ENCODE peak calls at places on chromosomes 7 and 10, in ten cellular contexts. One of them, this sample, is unnamed.

GRCh38 chr10:99854860-99855259 is 72.4 kb downstream of the ABCC2 start:
- DNase-seq in naive thymus-derived CD4-positive, alpha-beta T cell: no peak
- DNase-seq in ovary: peak
- DNase-seq in psoas muscle: no peak
- DNase-seq in iPS DF 6.9: no peak
- DNase-seq in tibial artery: no peak
- DNase-seq in CD4-positive, CD25-positive, alpha-beta regulatory T cell: no peak
- DNase-seq in heart left ventricle: no peak
- DNase-seq in neuronal stem cell: no peak
- DNase-seq in pancreas: no peak
- DNase-seq in this sample: no peak

GRCh38 chr7:117034851-117035462 is 81.7 kb downstream of the ST7 start:
- DNase-seq in naive thymus-derived CD4-positive, alpha-beta T cell: no peak
- DNase-seq in ovary: no peak
- DNase-seq in psoas muscle: no peak
- DNase-seq in iPS DF 6.9: no peak
- DNase-seq in tibial artery: no peak
- DNase-seq in CD4-positive, CD25-positive, alpha-beta regulatory T cell: no peak
- DNase-seq in heart left ventricle: no peak
- DNase-seq in neuronal stem cell: no peak
- DNase-seq in pancreas: no peak
- DNase-seq in this sample: no peak

GRCh38 chr7:133703547-133703946 is 423.6 kb upstream of the LRGUK start:
- DNase-seq in naive thymus-derived CD4-positive, alpha-beta T cell: no peak
- DNase-seq in ovary: no peak
- DNase-seq in psoas muscle: no peak
- DNase-seq in iPS DF 6.9: no peak
- DNase-seq in tibial artery: no peak
- DNase-seq in CD4-positive, CD25-positive, alpha-beta regulatory T cell: no peak
- DNase-seq in heart left ventricle: no peak
- DNase-seq in neuronal stem cell: no peak
- DNase-seq in pancreas: no peak
- DNase-seq in this sample: no peak

GRCh38 chr10:5631936-5632335 is 34.5 kb downstream of the ASB13 start:
- DNase-seq in naive thymus-derived CD4-positive, alpha-beta T cell: no peak
- DNase-seq in ovary: no peak
- DNase-seq in psoas muscle: no peak
- DNase-seq in iPS DF 6.9: no peak
- DNase-seq in tibial artery: peak
- DNase-seq in CD4-positive, CD25-positive, alpha-beta regulatory T cell: no peak
- DNase-seq in heart left ventricle: no peak
- DNase-seq in neuronal stem cell: no peak
- DNase-seq in pancreas: peak
- DNase-seq in this sample: no peak

GRCh38 chr10:131536676-131537075 is 225.2 kb upstream of the TCERG1L start:
- DNase-seq in naive thymus-derived CD4-positive, alpha-beta T cell: no peak
- DNase-seq in ovary: no peak
- DNase-seq in psoas muscle: no peak
- DNase-seq in iPS DF 6.9: no peak
- DNase-seq in tibial artery: no peak
- DNase-seq in CD4-positive, CD25-positive, alpha-beta regulatory T cell: no peak
- DNase-seq in heart left ventricle: no peak
- DNase-seq in neuronal stem cell: no peak
- DNase-seq in pancreas: no peak
- DNase-seq in this sample: no peak

GRCh38 chr7:2660359-2661095 is 27.5 kb upstream of the AMZ1 start:
- DNase-seq in naive thymus-derived CD4-positive, alpha-beta T cell: no peak
- DNase-seq in ovary: peak
- DNase-seq in psoas muscle: no peak
- DNase-seq in iPS DF 6.9: no peak
- DNase-seq in tibial artery: no peak
- DNase-seq in CD4-positive, CD25-positive, alpha-beta regulatory T cell: no peak
- DNase-seq in heart left ventricle: no peak
- DNase-seq in neuronal stem cell: no peak
- DNase-seq in pancreas: no peak
- DNase-seq in this sample: no peak

GRCh38 chr7:26156454-26157365 is 4.7 kb downstream of the NFE2L3 start:
- DNase-seq in naive thymus-derived CD4-positive, alpha-beta T cell: peak
- DNase-seq in ovary: no peak
- DNase-seq in psoas muscle: no peak
- DNase-seq in iPS DF 6.9: no peak
- DNase-seq in tibial artery: no peak
- DNase-seq in CD4-positive, CD25-positive, alpha-beta regulatory T cell: peak
- DNase-seq in heart left ventricle: no peak
- DNase-seq in neuronal stem cell: no peak
- DNase-seq in pancreas: no peak
- DNase-seq in this sample: peak

GRCh38 chr10:76868088-76868949 is 769.3 kb downstream of the KCNMA1 start:
- DNase-seq in naive thymus-derived CD4-positive, alpha-beta T cell: no peak
- DNase-seq in ovary: no peak
- DNase-seq in psoas muscle: no peak
- DNase-seq in iPS DF 6.9: no peak
- DNase-seq in tibial artery: no peak
- DNase-seq in CD4-positive, CD25-positive, alpha-beta regulatory T cell: no peak
- DNase-seq in heart left ventricle: no peak
- DNase-seq in neuronal stem cell: no peak
- DNase-seq in pancreas: no peak
- DNase-seq in this sample: no peak

GRCh38 chr10:32976338-32976737 is 18.3 kb upstream of the ITGB1 start:
- DNase-seq in naive thymus-derived CD4-positive, alpha-beta T cell: no peak
- DNase-seq in ovary: no peak
- DNase-seq in psoas muscle: no peak
- DNase-seq in iPS DF 6.9: no peak
- DNase-seq in tibial artery: no peak
- DNase-seq in CD4-positive, CD25-positive, alpha-beta regulatory T cell: no peak
- DNase-seq in heart left ventricle: no peak
- DNase-seq in neuronal stem cell: no peak
- DNase-seq in pancreas: no peak
- DNase-seq in this sample: no peak

GRCh38 chr7:143924851-143925250 is 10.2 kb upstream of the OR2F2 start:
- DNase-seq in naive thymus-derived CD4-positive, alpha-beta T cell: no peak
- DNase-seq in ovary: no peak
- DNase-seq in psoas muscle: no peak
- DNase-seq in iPS DF 6.9: no peak
- DNase-seq in tibial artery: no peak
- DNase-seq in CD4-positive, CD25-positive, alpha-beta regulatory T cell: no peak
- DNase-seq in heart left ventricle: no peak
- DNase-seq in neuronal stem cell: no peak
- DNase-seq in pancreas: no peak
- DNase-seq in this sample: no peak

GRCh38 chr7:11742496-11742895 is 89.5 kb downstream of the THSD7A start:
- DNase-seq in naive thymus-derived CD4-positive, alpha-beta T cell: no peak
- DNase-seq in ovary: no peak
- DNase-seq in psoas muscle: no peak
- DNase-seq in iPS DF 6.9: no peak
- DNase-seq in tibial artery: no peak
- DNase-seq in CD4-positive, CD25-positive, alpha-beta regulatory T cell: no peak
- DNase-seq in heart left ventricle: no peak
- DNase-seq in neuronal stem cell: no peak
- DNase-seq in pancreas: no peak
- DNase-seq in this sample: no peak

DNA sequence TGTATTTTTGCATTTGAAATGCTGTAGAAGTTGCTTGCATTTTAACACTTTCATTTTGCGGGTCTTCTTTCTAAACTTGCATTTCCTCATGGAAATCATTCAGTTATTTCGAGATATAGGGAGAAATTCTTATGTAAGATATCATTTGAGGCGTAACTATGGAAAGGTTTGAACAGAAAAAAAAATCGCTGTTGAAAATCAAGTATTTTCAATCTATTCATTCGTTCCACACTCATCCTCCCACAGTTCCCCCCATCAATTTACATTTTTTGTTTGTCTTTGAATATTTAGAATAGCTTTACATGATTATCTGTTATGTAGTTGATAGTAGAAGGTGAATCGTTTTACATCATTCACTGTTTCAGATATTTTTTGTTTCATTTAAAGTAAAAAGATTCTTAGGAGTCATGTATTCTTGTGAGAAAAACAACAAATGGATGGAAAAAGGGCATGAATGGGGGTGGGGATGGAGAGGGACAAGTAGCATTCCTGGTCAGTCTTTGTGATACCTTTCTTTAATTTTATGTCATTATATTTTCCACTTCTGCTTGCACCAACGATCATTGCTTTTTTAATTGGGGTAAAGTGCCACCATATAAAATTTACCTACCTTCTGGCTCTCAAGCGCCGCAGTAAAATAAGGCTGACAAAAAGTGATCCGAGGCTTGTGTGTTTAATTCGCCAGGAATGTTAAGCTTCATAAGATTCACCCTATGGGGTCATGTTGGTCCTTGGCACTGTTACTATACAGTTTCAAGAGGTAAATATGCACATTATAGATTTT is 3.2 kb upstream of the SKIDA1 start:
- DNase-seq in naive thymus-derived CD4-positive, alpha-beta T cell: no peak
- DNase-seq in ovary: no peak
- DNase-seq in psoas muscle: no peak
- DNase-seq in iPS DF 6.9: no peak
- DNase-seq in tibial artery: no peak
- DNase-seq in CD4-positive, CD25-positive, alpha-beta regulatory T cell: no peak
- DNase-seq in heart left ventricle: no peak
- DNase-seq in neuronal stem cell: no peak
- DNase-seq in pancreas: no peak
- DNase-seq in this sample: no peak
- H3K4me3 ChIP-seq in naive thymus-derived CD4-positive, alpha-beta T cell: no peak
- H3K4me3 ChIP-seq in ovary: peak
- H3K4me3 ChIP-seq in psoas muscle: peak
- H3K4me3 ChIP-seq in iPS DF 6.9: no peak
- H3K4me3 ChIP-seq in tibial artery: peak
- H3K4me3 ChIP-seq in CD4-positive, CD25-positive, alpha-beta regulatory T cell: no peak
- H3K4me3 ChIP-seq in heart left ventricle: peak
- H3K4me3 ChIP-seq in neuronal stem cell: no peak
- H3K4me3 ChIP-seq in pancreas: peak
- H3K4me3 ChIP-seq in this sample: no peak

GRCh38 chr10:103114876-103115275 is 78.2 kb downstream of the NT5C2 start:
- DNase-seq in naive thymus-derived CD4-positive, alpha-beta T cell: no peak
- DNase-seq in ovary: no peak
- DNase-seq in psoas muscle: no peak
- DNase-seq in iPS DF 6.9: no peak
- DNase-seq in tibial artery: no peak
- DNase-seq in CD4-positive, CD25-positive, alpha-beta regulatory T cell: no peak
- DNase-seq in heart left ventricle: no peak
- DNase-seq in neuronal stem cell: no peak
- DNase-seq in pancreas: no peak
- DNase-seq in this sample: no peak

GRCh38 chr10:103111031-103111917 is 81.8 kb downstream of the NT5C2 start:
- DNase-seq in naive thymus-derived CD4-positive, alpha-beta T cell: no peak
- DNase-seq in ovary: no peak
- DNase-seq in psoas muscle: no peak
- DNase-seq in iPS DF 6.9: no peak
- DNase-seq in tibial artery: no peak
- DNase-seq in CD4-positive, CD25-positive, alpha-beta regulatory T cell: no peak
- DNase-seq in heart left ventricle: no peak
- DNase-seq in neuronal stem cell: no peak
- DNase-seq in pancreas: no peak
- DNase-seq in this sample: no peak

GRCh38 chr10:103111918-103112877 is 80.9 kb downstream of the NT5C2 start:
- DNase-seq in naive thymus-derived CD4-positive, alpha-beta T cell: no peak
- DNase-seq in ovary: no peak
- DNase-seq in psoas muscle: no peak
- DNase-seq in iPS DF 6.9: no peak
- DNase-seq in tibial artery: no peak
- DNase-seq in CD4-positive, CD25-positive, alpha-beta regulatory T cell: no peak
- DNase-seq in heart left ventricle: no peak
- DNase-seq in neuronal stem cell: no peak
- DNase-seq in pancreas: no peak
- DNase-seq in this sample: no peak

GRCh38 chr10:103106556-103106955 is 86.5 kb downstream of the NT5C2 start:
- DNase-seq in naive thymus-derived CD4-positive, alpha-beta T cell: no peak
- DNase-seq in ovary: no peak
- DNase-seq in psoas muscle: no peak
- DNase-seq in iPS DF 6.9: no peak
- DNase-seq in tibial artery: no peak
- DNase-seq in CD4-positive, CD25-positive, alpha-beta regulatory T cell: no peak
- DNase-seq in heart left ventricle: no peak
- DNase-seq in neuronal stem cell: no peak
- DNase-seq in pancreas: no peak
- DNase-seq in this sample: no peak

GRCh38 chr10:103110407-103110806 is 82.7 kb downstream of the NT5C2 start:
- DNase-seq in naive thymus-derived CD4-positive, alpha-beta T cell: no peak
- DNase-seq in ovary: no peak
- DNase-seq in psoas muscle: no peak
- DNase-seq in iPS DF 6.9: no peak
- DNase-seq in tibial artery: no peak
- DNase-seq in CD4-positive, CD25-positive, alpha-beta regulatory T cell: no peak
- DNase-seq in heart left ventricle: no peak
- DNase-seq in neuronal stem cell: no peak
- DNase-seq in pancreas: no peak
- DNase-seq in this sample: no peak
- H3K27ac ChIP-seq in naive thymus-derived CD4-positive, alpha-beta T cell: no peak
- H3K27ac ChIP-seq in ovary: peak
- H3K27ac ChIP-seq in psoas muscle: peak
- H3K27ac ChIP-seq in iPS DF 6.9: no peak
- H3K27ac ChIP-seq in tibial artery: peak
- H3K27ac ChIP-seq in CD4-positive, CD25-positive, alpha-beta regulatory T cell: no peak
- H3K27ac ChIP-seq in heart left ventricle: no peak
- H3K27ac ChIP-seq in neuronal stem cell: no peak
- H3K27ac ChIP-seq in pancreas: no peak
- H3K27ac ChIP-seq in this sample: no peak

GRCh38 chr7:22214000-22214399 is 143.0 kb downstream of the RAPGEF5 start:
- DNase-seq in naive thymus-derived CD4-positive, alpha-beta T cell: no peak
- DNase-seq in ovary: no peak
- DNase-seq in psoas muscle: no peak
- DNase-seq in iPS DF 6.9: no peak
- DNase-seq in tibial artery: no peak
- DNase-seq in CD4-positive, CD25-positive, alpha-beta regulatory T cell: no peak
- DNase-seq in heart left ventricle: peak
- DNase-seq in neuronal stem cell: no peak
- DNase-seq in pancreas: no peak
- DNase-seq in this sample: no peak
- H3K4me3 ChIP-seq in naive thymus-derived CD4-positive, alpha-beta T cell: no peak
- H3K4me3 ChIP-seq in ovary: no peak
- H3K4me3 ChIP-seq in psoas muscle: peak
- H3K4me3 ChIP-seq in iPS DF 6.9: no peak
- H3K4me3 ChIP-seq in tibial artery: peak
- H3K4me3 ChIP-seq in CD4-positive, CD25-positive, alpha-beta regulatory T cell: no peak
- H3K4me3 ChIP-seq in heart left ventricle: peak
- H3K4me3 ChIP-seq in neuronal stem cell: no peak
- H3K4me3 ChIP-seq in pancreas: no peak
- H3K4me3 ChIP-seq in this sample: no peak

GRCh38 chr10:97479939-97480338 is 18.3 kb downstream of the MMS19 start:
- DNase-seq in naive thymus-derived CD4-positive, alpha-beta T cell: no peak
- DNase-seq in ovary: no peak
- DNase-seq in psoas muscle: no peak
- DNase-seq in iPS DF 6.9: peak
- DNase-seq in tibial artery: no peak
- DNase-seq in CD4-positive, CD25-positive, alpha-beta regulatory T cell: no peak
- DNase-seq in heart left ventricle: no peak
- DNase-seq in neuronal stem cell: peak
- DNase-seq in pancreas: no peak
- DNase-seq in this sample: no peak

GRCh38 chr10:97474918-97475317 is 23.3 kb downstream of the MMS19 start:
- DNase-seq in naive thymus-derived CD4-positive, alpha-beta T cell: no peak
- DNase-seq in ovary: no peak
- DNase-seq in psoas muscle: no peak
- DNase-seq in iPS DF 6.9: no peak
- DNase-seq in tibial artery: no peak
- DNase-seq in CD4-positive, CD25-positive, alpha-beta regulatory T cell: no peak
- DNase-seq in heart left ventricle: no peak
- DNase-seq in neuronal stem cell: no peak
- DNase-seq in pancreas: no peak
- DNase-seq in this sample: no peak

GRCh38 chr10:97481071-97481470 is 17.2 kb downstream of the MMS19 start:
- DNase-seq in naive thymus-derived CD4-positive, alpha-beta T cell: no peak
- DNase-seq in ovary: no peak
- DNase-seq in psoas muscle: no peak
- DNase-seq in iPS DF 6.9: no peak
- DNase-seq in tibial artery: no peak
- DNase-seq in CD4-positive, CD25-positive, alpha-beta regulatory T cell: no peak
- DNase-seq in heart left ventricle: no peak
- DNase-seq in neuronal stem cell: no peak
- DNase-seq in pancreas: no peak
- DNase-seq in this sample: no peak

GRCh38 chr10:97475936-97476594 is 22.2 kb downstream of the MMS19 start:
- DNase-seq in naive thymus-derived CD4-positive, alpha-beta T cell: no peak
- DNase-seq in ovary: no peak
- DNase-seq in psoas muscle: no peak
- DNase-seq in iPS DF 6.9: no peak
- DNase-seq in tibial artery: no peak
- DNase-seq in CD4-positive, CD25-positive, alpha-beta regulatory T cell: no peak
- DNase-seq in heart left ventricle: no peak
- DNase-seq in neuronal stem cell: no peak
- DNase-seq in pancreas: no peak
- DNase-seq in this sample: no peak
- H3K27ac ChIP-seq in naive thymus-derived CD4-positive, alpha-beta T cell: no peak
- H3K27ac ChIP-seq in ovary: no peak
- H3K27ac ChIP-seq in psoas muscle: no peak
- H3K27ac ChIP-seq in iPS DF 6.9: no peak
- H3K27ac ChIP-seq in tibial artery: no peak
- H3K27ac ChIP-seq in CD4-positive, CD25-positive, alpha-beta regulatory T cell: no peak
- H3K27ac ChIP-seq in heart left ventricle: no peak
- H3K27ac ChIP-seq in neuronal stem cell: no peak
- H3K27ac ChIP-seq in pancreas: no peak
- H3K27ac ChIP-seq in this sample: no peak